ENCODE peak calls at places on chromosomes 5 and 9, in six cellular contexts. T is heart right ventricle, S is spleen, B is tibial artery, A is PC-9, E is fibroblast of lung. H is an unnamed sample.

GRCh38 chr5:149635394-149635793 is 54.1 kb downstream of the ARHGEF37 start:
- DNase-seq in T (no peak), S (no peak), B (no peak), A (no peak), E (peak; percentile 45), H (no peak)

GRCh38 chr5:1359713-1360112 is 14.8 kb upstream of the CLPTM1L start:
- DNase-seq in T (no peak), S (peak; percentile 39), B (no peak), A (no peak), E (no peak), H (no peak)

GRCh38 chr5:136275601-136276000 is 82.6 kb upstream of the SMIM32 start:
- DNase-seq in T (no peak), S (no peak), B (no peak), A (no peak), E (no peak), H (no peak)

GRCh38 chr5:135249658-135250057 is 149.4 kb downstream of the MACROH2A1 start:
- DNase-seq in T (no peak), S (peak; percentile 28), B (no peak), A (no peak), E (peak; percentile 47), H (no peak)

GRCh38 chr5:81785311-81785710 is 34.4 kb upstream of the SSBP2 start:
- DNase-seq in T (no peak), S (no peak), B (no peak), A (no peak), E (no peak), H (no peak)

GRCh38 chr9:104903609-104904008 is 24.3 kb downstream of the ABCA1 start:
- DNase-seq in T (no peak), S (no peak), B (no peak), A (no peak), E (peak; percentile 90), H (no peak)

GRCh38 chr5:56908942-56909293 is 478 bp upstream of the SETD9 start:
- DNase-seq in T (no peak), S (no peak), B (peak; percentile 76), A (no peak), E (no peak), H (peak; percentile 22)

GRCh38 chr5:129904102-129904666 is at the start of gene CHSY3:
- DNase-seq in T (peak; percentile 76), S (peak; percentile 85), B (peak; percentile 89), A (peak; percentile 52), E (peak; percentile 86), H (peak; percentile 75)

GRCh38 chr5:38441730-38442573 is 114.5 kb downstream of the LIFR start:
- DNase-seq in T (peak; percentile 91), S (peak; percentile 90), B (peak; percentile 92), A (peak; percentile 79), E (peak; percentile 85), H (peak; percentile 88)

GRCh38 chr5:96952946-96953730 is 17.3 kb downstream of the LNPEP start:
- DNase-seq in T (no peak), S (no peak), B (no peak), A (no peak), E (no peak), H (no peak)
- H3K4me1 ChIP-seq in T (peaks cover 35% of the 10 kb centered on the region), S (peaks cover 92% of the 10 kb centered on the region), B (no peaks in the 10 kb centered on the region), A (no peaks in the 10 kb centered on the region), E (no peaks in the 10 kb centered on the region), H (peaks cover 49% of the 10 kb centered on the region)

GRCh38 chr5:141371572-141372475 is 1.8 kb downstream of the PCDHGB3 start:
- DNase-seq in T (no peak), S (no peak), B (no peak), A (no peak), E (no peak), H (no peak)

GRCh38 chr5:141369994-141370848 is at the start of gene PCDHGB3:
- DNase-seq in T (no peak), S (no peak), B (peak; percentile 37), A (no peak), E (peak; percentile 53), H (peak; percentile 45)

GRCh38 chr5:141362719-141363118 is 1.2 kb upstream of the PCDHGA5 start:
- DNase-seq in T (no peak), S (no peak), B (no peak), A (no peak), E (no peak), H (no peak)

GRCh38 chr5:141363952-141364660 is at the start of gene PCDHGA5:
- DNase-seq in T (no peak), S (no peak), B (no peak), A (no peak), E (peak; percentile 20), H (no peak)

DNA sequence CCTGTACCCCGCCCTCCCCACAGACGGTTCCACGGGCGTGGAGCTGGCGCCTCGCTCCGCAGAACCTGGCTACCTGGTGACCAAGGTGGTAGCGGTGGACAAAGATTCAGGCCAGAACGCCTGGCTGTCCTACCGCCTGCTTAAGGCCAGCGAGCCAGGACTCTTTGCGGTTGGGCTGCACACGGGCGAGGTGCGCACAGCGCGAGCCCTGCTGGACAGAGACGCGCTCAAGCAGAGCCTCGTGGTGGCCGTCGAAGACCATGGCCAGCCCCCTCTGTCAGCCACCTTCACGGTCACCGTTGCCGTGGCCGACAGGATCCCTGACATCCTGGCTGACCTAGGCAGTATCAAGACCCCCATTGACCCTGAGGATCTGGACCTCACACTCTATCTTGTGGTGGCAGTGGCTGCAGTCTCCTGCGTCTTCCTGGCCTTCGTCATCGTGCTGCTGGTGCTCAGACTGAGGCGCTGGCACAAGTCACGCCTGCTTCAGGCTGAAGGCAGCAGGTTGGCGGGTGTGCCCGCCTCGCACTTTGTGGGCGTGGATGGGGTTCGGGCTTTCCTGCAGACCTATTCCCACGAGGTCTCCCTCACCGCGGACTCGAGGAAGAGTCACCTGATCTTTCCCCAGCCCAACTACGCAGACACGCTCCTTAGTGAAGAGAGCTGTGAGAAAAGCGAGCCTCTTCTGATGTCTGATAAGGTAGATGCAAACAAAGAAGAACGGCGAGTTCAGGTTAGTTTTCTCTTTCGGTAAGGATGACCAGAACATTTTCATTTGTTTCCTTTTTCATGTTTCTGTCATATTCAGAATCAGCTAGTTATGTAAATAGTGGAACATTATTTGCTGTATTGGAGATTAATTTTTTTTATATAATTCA is 2.3 kb downstream of the PCDHGA5 start:
- DNase-seq in T (no peak), S (no peak), B (no peak), A (no peak), E (no peak), H (no peak)
- H3K9me3 ChIP-seq in T (peaks cover 99% of the 10 kb centered on the region), S (peaks cover 93% of the 10 kb centered on the region), B (peaks cover 21% of the 10 kb centered on the region), A (peaks cover 5% of the 10 kb centered on the region), E (peaks cover 5% of the 10 kb centered on the region), H (no peaks in the 10 kb centered on the region)

GRCh38 chr9:122445155-122445749 is 32.5 kb downstream of the OR1J1 start:
- DNase-seq in T (no peak), S (no peak), B (no peak), A (no peak), E (peak; percentile 91), H (no peak)
- TF ChIP-seq CTCF in T (no peak), S (no peak), B (no peak), A (no peak), E (peak; percentile 12), H (no peak)

GRCh38 chr5:143004361-143004802 is 234.2 kb downstream of the ARHGAP26 start:
- DNase-seq in T (no peak), S (no peak), B (no peak), A (no peak), E (peak; percentile 62), H (no peak)

GRCh38 chr5:143003328-143003636 is 233.1 kb downstream of the ARHGAP26 start:
- DNase-seq in T (no peak), S (no peak), B (no peak), A (no peak), E (no peak), H (no peak)

GRCh38 chr5:143006511-143006910 is 236.3 kb downstream of the ARHGAP26 start:
- DNase-seq in T (no peak), S (no peak), B (peak; percentile 52), A (no peak), E (no peak), H (peak; percentile 33)

GRCh38 chr5:143001764-143002351 is 231.7 kb downstream of the ARHGAP26 start:
- DNase-seq in T (no peak), S (peak; percentile 74), B (no peak), A (no peak), E (peak; percentile 91), H (no peak)

GRCh38 chr5:143002459-143003327 is 232.5 kb downstream of the ARHGAP26 start:
- DNase-seq in T (peak; percentile 51), S (peak; percentile 74), B (peak; percentile 35), A (no peak), E (peak; percentile 91), H (no peak)
- H3K4me1 ChIP-seq in T (peaks cover 59% of the 10 kb centered on the region), S (peaks cover 92% of the 10 kb centered on the region), B (peaks cover 5% of the 10 kb centered on the region), A (no peaks in the 10 kb centered on the region), E (peaks cover 18% of the 10 kb centered on the region), H (peaks cover 39% of the 10 kb centered on the region)

GRCh38 chr5:178383301-178383918 is 150.8 kb upstream of the PHYKPL start:
- DNase-seq in T (no peak), S (peak; percentile 27), B (no peak), A (no peak), E (no peak), H (no peak)
- H3K9me3 ChIP-seq in T (no peaks in the 10 kb centered on the region), S (no peaks in the 10 kb centered on the region), B (no peaks in the 10 kb centered on the region), A (no peaks in the 10 kb centered on the region), E (no peaks in the 10 kb centered on the region), H (no peaks in the 10 kb centered on the region)

DNA sequence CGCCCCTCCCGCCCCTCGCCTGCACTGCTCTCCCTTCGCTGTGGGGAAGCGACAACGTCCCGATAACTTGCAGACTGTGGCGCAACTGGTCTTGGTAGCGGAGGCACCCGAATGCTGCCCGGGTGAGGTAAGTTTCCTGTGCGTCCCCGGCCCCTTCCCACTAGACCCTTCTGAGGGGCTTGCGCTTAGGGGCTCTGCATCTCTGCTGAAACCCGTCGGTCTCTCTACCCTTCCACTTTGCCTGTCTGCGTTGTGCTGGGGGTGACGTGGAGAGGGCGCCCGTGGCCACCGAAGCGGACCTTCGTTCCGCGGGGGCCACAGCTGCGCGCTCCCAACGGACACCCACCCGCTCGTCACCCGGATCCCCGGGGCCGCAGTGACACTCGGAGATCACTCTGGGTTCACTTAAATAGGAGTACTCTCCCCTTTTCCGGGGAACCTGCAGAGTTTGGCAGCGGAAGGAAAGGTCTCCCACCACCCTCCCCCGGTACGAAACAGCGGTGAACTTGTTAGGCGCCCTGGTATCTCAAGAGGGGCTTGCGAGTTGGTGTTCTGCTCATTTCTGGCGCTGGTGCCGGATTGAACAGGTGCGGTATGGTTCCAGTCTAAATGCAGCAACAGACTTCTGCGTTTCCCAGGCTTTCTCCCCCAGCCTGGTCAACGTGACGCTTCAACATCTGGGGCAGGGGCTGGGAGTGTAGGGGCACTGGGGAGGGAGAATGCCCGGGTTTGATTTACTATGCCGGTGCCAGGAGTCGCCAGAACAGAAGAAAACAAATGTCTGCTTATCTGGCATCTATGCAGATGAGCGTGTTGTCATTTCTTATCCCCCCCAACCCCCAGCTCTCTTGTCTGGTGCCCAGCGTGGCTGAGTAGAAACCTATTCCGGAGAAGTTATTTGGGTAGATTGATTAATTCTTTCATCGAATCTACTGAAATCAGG is 867 bp downstream of the PIP5K1B start:
- DNase-seq in T (peak; percentile 36), S (peak; percentile 85), B (no peak), A (no peak), E (peak; percentile 6), H (peak; percentile 16)
- TF ChIP-seq CTCF in T (peak; percentile 10), S (no peak), B (no peak), A (no peak), E (no peak), H (no peak)